ENCODE peak calls at places on chromosomes 2 and 18, in five cellular contexts. Z is fibroblast of lung, I is K562, V is H1, L is neural progenitor cell. F is an unnamed sample. For H3K4me1 and H4K20me1, the result is how much of the 10 kb centered on the place peaks cover.

GRCh38 chr2:224219781-224220180 is 180.7 kb upstream of the SERPINE2 start:
- DNase-seq in Z (no peak), I (no peak), V (no peak), L (no peak), F (no peak)

GRCh38 chr2:204483497-204484164 is 61.6 kb upstream of the PARD3B start:
- DNase-seq in Z (no peak), I (peak), V (no peak), L (no peak), F (no peak)

GRCh38 chr2:17442334-17442733 is 75.9 kb downstream of the RAD51AP2 start:
- DNase-seq in Z (peak), I (no peak), V (no peak), L (no peak), F (peak)

GRCh38 chr2:121816797-121817196 is 61.3 kb downstream of the TSN start:
- DNase-seq in Z (no peak), I (no peak), V (no peak), L (no peak), F (no peak)

GRCh38 chr2:238096311-238097011 is 3.7 kb upstream of the ESPNL start:
- DNase-seq in Z (no peak), I (no peak), V (no peak), L (peak), F (no peak)

GRCh38 chr2:207257291-207258190 is 91.8 kb upstream of the KLF7 start:
- DNase-seq in Z (peak), I (no peak), V (no peak), L (peak), F (no peak)

GRCh38 chr2:239543696-239544095 is 142.9 kb upstream of the HDAC4 start:
- DNase-seq in Z (no peak), I (no peak), V (no peak), L (no peak), F (no peak)

GRCh38 chr2:714005-714741 is 37.0 kb upstream of the TMEM18 start:
- DNase-seq in Z (peak), I (no peak), V (peak), L (peak), F (peak)

GRCh38 chr2:182444806-182445205 is 18.0 kb upstream of the PDE1A start:
- DNase-seq in Z (peak), I (no peak), V (no peak), L (no peak), F (no peak)

GRCh38 chr2:86337235-86338099 is at the start of gene REEP1:
- DNase-seq in Z (peak), I (no peak), V (no peak), L (peak), F (peak)

GRCh38 chr2:47269316-47270232 is 114.5 kb upstream of the STPG4 start:
- DNase-seq in Z (peak), I (no peak), V (no peak), L (no peak), F (peak)

GRCh38 chr18:43563780-43564179 is 286.5 kb upstream of the SYT4 start:
- DNase-seq in Z (peak), I (no peak), V (no peak), L (peak), F (no peak)

GRCh38 chr2:99488587-99488998 is 1.2 kb downstream of the REV1 start:
- DNase-seq in Z (peak), I (peak), V (no peak), L (no peak), F (peak)

GRCh38 chr18:76805221-76805620 is 17.1 kb upstream of the ZNF236 start:
- DNase-seq in Z (peak), I (no peak), V (no peak), L (no peak), F (no peak)

GRCh38 chr2:127145255-127145899 is 38.4 kb upstream of the BIN1 start:
- DNase-seq in Z (peak), I (no peak), V (no peak), L (no peak), F (no peak)

GRCh38 chr2:53455094-53455493 is 312.5 kb upstream of the CHAC2 start:
- DNase-seq in Z (peak), I (no peak), V (no peak), L (no peak), F (peak)

GRCh38 chr18:31301201-31301655 is 16.7 kb upstream of the DSG1 start:
- DNase-seq in Z (peak), I (no peak), V (peak), L (peak), F (peak)

GRCh38 chr2:162435676-162436075 is 91.7 kb downstream of the GCA start:
- DNase-seq in Z (peak), I (no peak), V (no peak), L (no peak), F (no peak)

DNA sequence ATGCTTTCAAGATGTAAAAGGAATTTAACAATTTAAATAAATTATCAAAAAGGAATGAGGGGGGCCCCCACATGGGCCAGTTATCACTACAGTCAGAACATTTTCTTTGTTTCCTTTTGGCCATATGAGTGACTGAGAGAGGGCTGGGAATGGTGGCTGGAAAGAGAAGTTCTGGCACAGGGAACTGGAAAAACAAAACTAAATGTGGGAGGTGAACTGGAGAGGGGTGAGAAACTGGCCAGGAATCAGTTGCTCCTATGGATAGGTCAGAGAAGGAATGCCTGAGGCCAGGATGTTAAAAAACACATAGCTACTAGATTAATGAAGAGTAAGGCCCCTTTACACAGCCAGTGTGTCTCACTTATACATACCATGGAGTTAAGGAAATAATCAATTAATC is 121.0 kb downstream of the RBMS1 start:
- DNase-seq in Z (peak), I (no peak), V (no peak), L (no peak), F (no peak)
- H3K4me1 ChIP-seq in Z (under half), I (under half), V (under half), L (half or more), F (under half)

DNA sequence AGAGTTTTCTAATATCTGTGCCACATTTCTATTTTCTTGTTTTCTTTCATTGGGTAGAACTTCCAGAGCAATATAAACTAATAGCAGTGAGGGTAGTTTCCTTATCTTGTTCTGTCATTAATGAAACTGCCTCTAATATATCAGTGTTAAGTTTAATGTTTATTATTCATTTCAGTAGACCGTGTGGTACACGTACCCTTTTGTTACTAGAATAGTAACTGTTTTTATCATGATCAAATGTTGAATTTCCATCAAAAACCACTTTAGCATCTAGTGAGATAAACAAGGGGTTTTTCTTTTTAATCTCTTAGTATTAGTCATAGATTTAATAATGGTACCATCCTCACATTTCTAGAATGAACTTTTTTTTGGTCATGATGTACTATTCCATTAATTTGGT is 16.0 kb downstream of the DGUOK start:
- DNase-seq in Z (no peak), I (no peak), V (no peak), L (no peak), F (no peak)
- H4K20me1 ChIP-seq in Z (under half), I (under half), V (under half), L (half or more), F (half or more)

DNA sequence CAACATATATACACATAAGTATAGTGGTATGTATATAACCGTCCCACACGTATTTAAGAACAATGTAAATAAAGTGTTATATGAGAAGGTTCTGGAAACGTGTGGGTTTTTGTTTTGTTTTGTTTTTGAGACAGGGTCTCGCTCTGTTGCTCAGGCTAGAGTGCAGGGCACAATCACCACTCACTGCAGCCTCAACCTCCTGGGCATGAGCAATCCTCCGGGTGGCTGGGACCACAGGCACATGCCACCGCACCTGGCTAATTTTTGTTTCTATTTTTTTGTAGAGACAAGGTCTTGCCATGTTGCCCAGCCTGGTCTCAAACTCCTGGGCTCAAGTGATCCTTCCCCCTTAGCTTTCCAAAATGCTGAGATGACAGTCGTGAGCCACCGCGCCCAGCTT is 6.2 kb downstream of the ADAM17 start:
- DNase-seq in Z (no peak), I (no peak), V (no peak), L (no peak), F (no peak)
- H3K4me1 ChIP-seq in Z (under half), I (under half), V (under half), L (under half), F (half or more)

GRCh38 chr2:232113821-232114220 is 152.3 kb downstream of the DIS3L2 start:
- DNase-seq in Z (peak), I (no peak), V (no peak), L (no peak), F (no peak)

GRCh38 chr2:232120911-232121310 is 159.4 kb downstream of the DIS3L2 start:
- DNase-seq in Z (peak), I (no peak), V (no peak), L (no peak), F (no peak)

GRCh38 chr2:232116839-232117238 is 155.3 kb downstream of the DIS3L2 start:
- DNase-seq in Z (no peak), I (no peak), V (no peak), L (no peak), F (no peak)

GRCh38 chr2:232111551-232111950 is 150.0 kb downstream of the DIS3L2 start:
- DNase-seq in Z (no peak), I (no peak), V (no peak), L (no peak), F (no peak)

GRCh38 chr2:232117413-232117812 is 155.9 kb downstream of the DIS3L2 start:
- DNase-seq in Z (no peak), I (no peak), V (peak), L (peak), F (no peak)
- H4K20me1 ChIP-seq in Z (under half), I (under half), V (under half), L (under half), F (under half)

DNA sequence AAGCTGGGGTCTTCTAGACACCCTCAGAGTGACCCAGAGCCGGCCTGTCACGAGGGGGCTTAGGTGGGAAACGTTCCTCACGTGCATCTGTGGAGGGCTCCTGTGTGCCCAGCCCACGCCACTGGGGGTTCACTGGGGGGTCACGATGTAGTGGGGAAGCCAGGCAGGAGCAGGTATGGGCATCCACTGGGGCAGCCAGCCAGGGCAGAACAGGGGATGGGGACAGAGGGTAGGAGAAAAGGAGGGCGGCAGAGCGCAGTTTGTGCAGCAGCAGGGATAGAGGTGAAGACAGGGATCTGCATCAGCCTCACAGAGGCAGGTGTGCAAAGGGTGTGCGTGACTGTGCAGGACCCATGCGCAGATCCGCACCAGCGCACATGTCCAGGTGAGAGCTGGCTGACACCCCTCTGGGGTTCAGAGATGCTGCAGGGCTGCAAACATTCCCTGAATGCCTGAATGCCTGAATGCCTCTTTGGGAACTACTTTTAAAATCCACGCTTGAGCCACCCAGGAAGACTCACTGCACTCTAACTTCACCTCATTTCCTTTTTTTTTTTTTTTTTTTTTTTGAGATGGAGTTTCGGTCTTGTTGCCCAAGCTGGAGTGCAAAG is 10.0 kb downstream of the PNKD start:
- DNase-seq in Z (no peak), I (no peak), V (no peak), L (no peak), F (no peak)
- H3K4me1 ChIP-seq in Z (under half), I (under half), V (under half), L (under half), F (under half)

GRCh38 chr2:65101071-65101470 is 28.8 kb downstream of the RAB1A start:
- DNase-seq in Z (no peak), I (no peak), V (no peak), L (no peak), F (no peak)

GRCh38 chr2:65097844-65098243 is 32.1 kb downstream of the RAB1A start:
- DNase-seq in Z (no peak), I (no peak), V (no peak), L (no peak), F (no peak)

GRCh38 chr2:65096948-65097347 is 33.0 kb downstream of the RAB1A start:
- DNase-seq in Z (peak), I (no peak), V (no peak), L (no peak), F (no peak)

GRCh38 chr2:65103013-65103720 is 26.7 kb downstream of the RAB1A start:
- DNase-seq in Z (no peak), I (no peak), V (no peak), L (peak), F (no peak)

GRCh38 chr2:65098741-65099140 is 31.2 kb downstream of the RAB1A start:
- DNase-seq in Z (peak), I (no peak), V (no peak), L (no peak), F (no peak)
- H4K20me1 ChIP-seq in Z (under half), I (under half), V (under half), L (under half), F (half or more)

GRCh38 chr2:191679818-191680600 is 2.1 kb downstream of the NABP1 start:
- DNase-seq in Z (peak), I (no peak), V (no peak), L (no peak), F (peak)
- H3K4me1 ChIP-seq in Z (under half), I (under half), V (under half), L (under half), F (half or more)